ENCODE peak calls at places on chromosome 21, in four cellular contexts. One of them, this sample, is unnamed.

GRCh38 chr21:27569091-27569490 is 602.2 kb upstream of the ADAMTS5 start:
- DNase-seq in K562: no peak
- DNase-seq in HepG2: no peak
- DNase-seq in GM12878: no peak
- DNase-seq in this sample: no peak

GRCh38 chr21:33924766-33925100 is 9.1 kb upstream of the ATP5PO start:
- DNase-seq in K562: no peak
- DNase-seq in HepG2: no peak
- DNase-seq in GM12878: no peak
- DNase-seq in this sample: no peak

GRCh38 chr21:33964706-33965325 is 49.2 kb upstream of the ATP5PO start:
- DNase-seq in K562: no peak
- DNase-seq in HepG2: no peak
- DNase-seq in GM12878: no peak
- DNase-seq in this sample: no peak

GRCh38 chr21:28337319-28337718 is 655.4 kb downstream of the LTN1 start:
- DNase-seq in K562: no peak
- DNase-seq in HepG2: peak; percentile 37
- DNase-seq in GM12878: no peak
- DNase-seq in this sample: peak; percentile 11

GRCh38 chr21:44925027-44925755 is 4.5 kb upstream of the ITGB2 start:
- DNase-seq in K562: no peak
- DNase-seq in HepG2: no peak
- DNase-seq in GM12878: no peak
- DNase-seq in this sample: no peak

GRCh38 chr21:41639766-41640165 is 127.1 kb downstream of the RIPK4 start:
- DNase-seq in K562: no peak
- DNase-seq in HepG2: no peak
- DNase-seq in GM12878: no peak
- DNase-seq in this sample: no peak

GRCh38 chr21:26795866-26796329 is 49.3 kb downstream of the ADAMTS1 start:
- DNase-seq in K562: no peak
- DNase-seq in HepG2: no peak
- DNase-seq in GM12878: no peak
- DNase-seq in this sample: peak; percentile 4

GRCh38 chr21:32916522-32917099 is 109.1 kb upstream of the OLIG2 start:
- DNase-seq in K562: peak; percentile 18
- DNase-seq in HepG2: peak; percentile 35
- DNase-seq in GM12878: no peak
- DNase-seq in this sample: no peak

GRCh38 chr21:36454079-36454478 is 25.8 kb downstream of the CLDN14 start:
- DNase-seq in K562: no peak
- DNase-seq in HepG2: no peak
- DNase-seq in GM12878: no peak
- DNase-seq in this sample: no peak

GRCh38 chr21:37200641-37201480 is 66.3 kb downstream of the VPS26C start:
- DNase-seq in K562: no peak
- DNase-seq in HepG2: no peak
- DNase-seq in GM12878: no peak
- DNase-seq in this sample: no peak

GRCh38 chr21:33831962-33832659 is 83.5 kb downstream of the ATP5PO start:
- DNase-seq in K562: no peak
- DNase-seq in HepG2: no peak
- DNase-seq in GM12878: no peak
- DNase-seq in this sample: no peak

GRCh38 chr21:44353200-44353970 is at the start of gene TRPM2:
- DNase-seq in K562: no peak
- DNase-seq in HepG2: no peak
- DNase-seq in GM12878: no peak
- DNase-seq in this sample: no peak

GRCh38 chr21:45317401-45318145 is 29.9 kb upstream of the POFUT2 start:
- DNase-seq in K562: no peak
- DNase-seq in HepG2: peak; percentile 59
- DNase-seq in GM12878: no peak
- DNase-seq in this sample: no peak

GRCh38 chr21:41236361-41236973 is 68.5 kb downstream of the BACE2 start:
- DNase-seq in K562: no peak
- DNase-seq in HepG2: no peak
- DNase-seq in GM12878: no peak
- DNase-seq in this sample: no peak

GRCh38 chr21:29130234-29130993 is at the start of gene MAP3K7CL:
- DNase-seq in K562: no peak
- DNase-seq in HepG2: no peak
- DNase-seq in GM12878: no peak
- DNase-seq in this sample: no peak

GRCh38 chr21:35020446-35020845 is 28.7 kb downstream of the RUNX1 start:
- DNase-seq in K562: no peak
- DNase-seq in HepG2: no peak
- DNase-seq in GM12878: no peak
- DNase-seq in this sample: no peak

GRCh38 chr21:37554661-37555379 is 188.2 kb downstream of the DYRK1A start:
- DNase-seq in K562: no peak
- DNase-seq in HepG2: no peak
- DNase-seq in GM12878: no peak
- DNase-seq in this sample: no peak

GRCh38 chr21:32520885-32521735 is 64.2 kb downstream of the TCP10L start:
- DNase-seq in K562: no peak
- DNase-seq in HepG2: no peak
- DNase-seq in GM12878: no peak
- DNase-seq in this sample: no peak

GRCh38 chr21:26028183-26028582 is 142.4 kb downstream of the APP start:
- DNase-seq in K562: no peak
- DNase-seq in HepG2: no peak
- DNase-seq in GM12878: no peak
- DNase-seq in this sample: no peak

GRCh38 chr21:45306832-45307571 is 19.3 kb upstream of the POFUT2 start:
- DNase-seq in K562: peak; percentile 73
- DNase-seq in HepG2: peak; percentile 75
- DNase-seq in GM12878: no peak
- DNase-seq in this sample: no peak

GRCh38 chr21:31191553-31191952 is 152.5 kb downstream of the TIAM1 start:
- DNase-seq in K562: no peak
- DNase-seq in HepG2: no peak
- DNase-seq in GM12878: no peak
- DNase-seq in this sample: no peak

DNA sequence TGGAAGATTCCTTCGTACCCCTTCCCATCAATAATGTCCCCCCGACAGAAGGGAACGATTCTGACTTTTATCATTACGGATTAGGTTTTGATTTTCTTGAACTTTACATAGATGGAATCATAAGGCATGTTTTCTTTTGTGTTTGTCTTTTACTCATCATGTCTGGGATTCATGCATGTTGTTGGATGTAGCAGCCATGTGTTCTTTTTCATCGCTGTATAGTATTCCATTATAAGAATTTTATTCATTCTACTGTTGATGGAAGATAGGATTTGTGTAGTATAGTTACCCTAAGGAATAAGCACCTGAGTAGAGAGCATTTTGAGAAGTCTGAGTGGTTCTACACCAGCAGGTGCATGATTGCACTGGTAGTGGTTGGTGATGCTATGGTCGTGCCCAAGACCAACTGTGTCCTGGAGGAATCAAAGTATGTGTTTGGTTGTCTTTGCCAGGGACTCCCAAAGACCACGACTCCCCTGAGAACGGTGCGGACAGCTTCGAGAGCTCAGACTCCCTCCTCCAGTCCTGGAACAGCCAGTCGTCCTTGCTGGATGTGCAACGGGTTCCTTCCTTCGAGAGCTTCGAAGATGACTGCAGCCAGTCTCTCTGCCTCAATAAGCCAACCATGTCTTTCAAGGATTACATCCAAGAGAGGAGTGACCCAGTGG is 13.5 kb downstream of the ETS2 start:
- DNase-seq in K562: no peak
- DNase-seq in HepG2: no peak
- DNase-seq in GM12878: no peak
- DNase-seq in this sample: no peak
- TF ChIP-seq POLR2A in K562: no peak
- TF ChIP-seq POLR2A in HepG2: peak; percentile 26
- TF ChIP-seq POLR2A in GM12878: no peak
- TF ChIP-seq POLR2A in this sample: no peak

DNA sequence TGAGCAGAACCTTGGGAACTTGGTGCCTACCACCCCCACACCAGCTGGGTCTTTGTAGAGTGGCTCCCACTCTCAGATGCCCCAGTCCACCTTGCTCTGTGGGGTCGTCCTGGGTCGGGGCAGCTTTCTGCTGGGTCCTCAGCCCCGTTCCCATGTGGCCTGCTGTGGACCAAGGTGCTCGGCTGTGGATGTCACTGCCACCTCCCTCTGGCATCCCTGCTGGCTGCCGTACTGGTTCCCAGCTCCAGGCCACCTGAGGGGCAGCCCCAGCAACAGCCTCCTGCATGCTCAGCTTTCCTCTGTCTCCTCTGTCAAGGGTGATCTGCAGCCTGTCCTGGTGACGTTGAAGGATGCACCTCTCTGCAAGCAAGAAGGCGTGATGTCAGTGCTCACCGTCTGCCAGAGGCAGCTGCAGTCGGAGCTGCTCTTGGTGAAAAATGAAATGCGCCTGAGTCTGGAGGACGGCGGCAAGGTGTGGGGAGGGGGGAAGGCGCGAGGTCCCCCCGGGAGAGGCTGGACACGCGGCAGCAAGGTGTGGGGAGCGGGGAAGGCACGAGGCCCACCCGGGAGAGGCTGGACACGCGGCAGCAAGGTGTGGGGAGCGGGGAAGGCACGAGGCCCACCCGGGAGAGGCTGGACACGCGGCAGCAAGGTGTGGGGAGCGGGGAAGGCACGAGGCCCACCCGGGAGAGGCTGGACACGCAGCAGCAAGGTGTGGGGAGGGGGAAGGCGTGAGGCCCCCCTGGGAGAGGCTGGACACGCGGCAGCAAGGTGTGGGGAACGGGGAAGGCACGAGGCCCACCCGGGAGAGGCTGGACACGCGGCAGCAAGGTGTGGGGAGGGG is 45.9 kb upstream of the DIP2A start:
- DNase-seq in K562: no peak
- DNase-seq in HepG2: no peak
- DNase-seq in GM12878: no peak
- DNase-seq in this sample: no peak
- TF ChIP-seq REST in K562: no peak
- TF ChIP-seq REST in HepG2: no peak
- TF ChIP-seq REST in GM12878: no peak
- TF ChIP-seq REST in this sample: no peak

GRCh38 chr21:14096172-14096571 is 114.6 kb downstream of the LIPI start:
- DNase-seq in K562: no peak
- DNase-seq in HepG2: no peak
- DNase-seq in GM12878: peak; percentile 36
- DNase-seq in this sample: no peak

GRCh38 chr21:14092834-14093560 is 117.8 kb downstream of the LIPI start:
- DNase-seq in K562: no peak
- DNase-seq in HepG2: no peak
- DNase-seq in GM12878: no peak
- DNase-seq in this sample: no peak

GRCh38 chr21:14095021-14095420 is 115.7 kb downstream of the LIPI start:
- DNase-seq in K562: no peak
- DNase-seq in HepG2: no peak
- DNase-seq in GM12878: no peak
- DNase-seq in this sample: no peak

GRCh38 chr21:14097881-14098499 is 112.8 kb downstream of the LIPI start:
- DNase-seq in K562: no peak
- DNase-seq in HepG2: no peak
- DNase-seq in GM12878: no peak
- DNase-seq in this sample: no peak

GRCh38 chr21:14096577-14096976 is 114.2 kb downstream of the LIPI start:
- DNase-seq in K562: no peak
- DNase-seq in HepG2: no peak
- DNase-seq in GM12878: no peak
- DNase-seq in this sample: no peak
- TF ChIP-seq MYC in K562: no peak
- TF ChIP-seq MYC in HepG2: no peak
- TF ChIP-seq MYC in GM12878: no peak
- TF ChIP-seq MYC in this sample: no peak

GRCh38 chr21:42673633-42674328 is 20.4 kb downstream of the PDE9A start:
- DNase-seq in K562: no peak
- DNase-seq in HepG2: no peak
- DNase-seq in GM12878: no peak
- DNase-seq in this sample: no peak
- TF ChIP-seq POLR2A in K562: no peak
- TF ChIP-seq POLR2A in HepG2: no peak
- TF ChIP-seq POLR2A in GM12878: no peak
- TF ChIP-seq POLR2A in this sample: no peak

DNA sequence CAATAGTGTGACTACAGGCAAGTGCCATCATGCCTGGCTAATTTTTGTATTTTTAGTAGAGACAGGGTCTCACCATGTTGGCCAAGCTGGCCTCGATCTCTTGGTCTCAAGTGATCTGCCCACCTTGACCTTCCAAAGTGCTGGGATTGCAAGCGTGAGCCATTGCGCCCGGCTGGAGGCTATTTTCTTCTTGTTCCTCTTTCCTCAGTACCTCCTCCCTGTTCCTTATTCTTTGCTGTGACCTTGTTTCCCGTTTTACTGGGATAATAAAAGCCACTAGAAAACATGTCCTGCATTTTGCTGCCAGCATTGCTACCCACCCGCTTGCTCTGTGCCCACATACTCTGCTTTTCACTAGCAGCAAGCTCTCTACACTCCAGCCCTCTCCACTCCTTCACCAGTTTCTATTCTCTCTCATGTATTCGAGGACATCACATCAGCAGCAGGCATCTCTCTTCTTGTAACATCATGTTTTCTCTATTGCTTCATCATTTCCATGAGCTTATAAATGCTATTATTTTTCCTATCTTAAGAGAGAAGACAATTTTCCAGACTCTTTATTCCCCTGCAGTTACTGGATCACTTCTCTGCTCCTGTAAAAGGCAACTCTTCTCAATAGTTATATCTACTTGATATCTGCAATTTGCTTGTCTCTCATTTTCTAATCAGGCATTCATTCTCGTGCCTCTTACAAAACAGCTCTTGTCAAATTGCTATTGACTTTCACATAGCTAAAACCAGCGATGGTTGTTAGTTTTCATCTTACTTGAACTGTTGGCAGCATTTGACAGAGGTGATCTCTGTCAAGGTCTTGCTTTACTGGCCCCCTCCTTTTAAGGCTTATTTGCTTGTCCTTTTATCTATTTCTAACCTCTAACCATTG is 34.5 kb upstream of the C21orf91 start:
- DNase-seq in K562: no peak
- DNase-seq in HepG2: no peak
- DNase-seq in GM12878: no peak
- DNase-seq in this sample: no peak
- TF ChIP-seq REST in K562: no peak
- TF ChIP-seq REST in HepG2: no peak
- TF ChIP-seq REST in GM12878: no peak
- TF ChIP-seq REST in this sample: no peak

This sample was measured in A549.